ENCODE peak calls at places on chromosomes 3 and 15, in eight cellular contexts. One of them, this sample, is unnamed.
A peak's percentile ranks its signal among the peaks of the same experiment; 100 is the strongest.

GRCh38 chr3:49157289-49157688 is 8.8 kb downstream of the CCDC71 start:
- DNase-seq in prostate gland: no peak
- DNase-seq in lung: no peak
- DNase-seq in CD8-positive, alpha-beta T cell: no peak
- DNase-seq in adrenal gland: no peak
- DNase-seq in foreskin fibroblast: no peak
- DNase-seq in IMR-90: no peak
- DNase-seq in activated CD8-positive, alpha-beta T cell treated with anti-CD3 and anti-CD28 coated beads for 36 hours: no peak
- DNase-seq in this sample: no peak

GRCh38 chr3:17518189-17519059 is 224.0 kb downstream of the TBC1D5 start:
- DNase-seq in prostate gland: no peak
- DNase-seq in lung: no peak
- DNase-seq in CD8-positive, alpha-beta T cell: no peak
- DNase-seq in adrenal gland: no peak
- DNase-seq in foreskin fibroblast: no peak
- DNase-seq in IMR-90: no peak
- DNase-seq in activated CD8-positive, alpha-beta T cell treated with anti-CD3 and anti-CD28 coated beads for 36 hours: no peak
- DNase-seq in this sample: no peak

GRCh38 chr15:73264881-73265280 is 103.9 kb downstream of the HCN4 start:
- DNase-seq in prostate gland: no peak
- DNase-seq in lung: no peak
- DNase-seq in CD8-positive, alpha-beta T cell: no peak
- DNase-seq in adrenal gland: no peak
- DNase-seq in foreskin fibroblast: no peak
- DNase-seq in IMR-90: no peak
- DNase-seq in activated CD8-positive, alpha-beta T cell treated with anti-CD3 and anti-CD28 coated beads for 36 hours: no peak
- DNase-seq in this sample: no peak

GRCh38 chr3:126061301-126062032 is 22.5 kb downstream of the SLC41A3 start:
- DNase-seq in prostate gland: no peak
- DNase-seq in lung: peak; percentile 25
- DNase-seq in CD8-positive, alpha-beta T cell: no peak
- DNase-seq in adrenal gland: no peak
- DNase-seq in foreskin fibroblast: no peak
- DNase-seq in IMR-90: no peak
- DNase-seq in activated CD8-positive, alpha-beta T cell treated with anti-CD3 and anti-CD28 coated beads for 36 hours: no peak
- DNase-seq in this sample: no peak

GRCh38 chr3:121698914-121699313 is 38.2 kb upstream of the HCLS1 start:
- DNase-seq in prostate gland: no peak
- DNase-seq in lung: no peak
- DNase-seq in CD8-positive, alpha-beta T cell: no peak
- DNase-seq in adrenal gland: peak; percentile 10
- DNase-seq in foreskin fibroblast: no peak
- DNase-seq in IMR-90: no peak
- DNase-seq in activated CD8-positive, alpha-beta T cell treated with anti-CD3 and anti-CD28 coated beads for 36 hours: no peak
- DNase-seq in this sample: no peak

GRCh38 chr15:64883097-64883581 is 28.6 kb upstream of the ANKDD1A start:
- DNase-seq in prostate gland: no peak
- DNase-seq in lung: no peak
- DNase-seq in CD8-positive, alpha-beta T cell: no peak
- DNase-seq in adrenal gland: no peak
- DNase-seq in foreskin fibroblast: no peak
- DNase-seq in IMR-90: peak; percentile 33
- DNase-seq in activated CD8-positive, alpha-beta T cell treated with anti-CD3 and anti-CD28 coated beads for 36 hours: peak; percentile 49
- DNase-seq in this sample: peak; percentile 42

GRCh38 chr3:14328422-14328821 is 74.0 kb upstream of the SLC6A6 start:
- DNase-seq in prostate gland: no peak
- DNase-seq in lung: no peak
- DNase-seq in CD8-positive, alpha-beta T cell: no peak
- DNase-seq in adrenal gland: no peak
- DNase-seq in foreskin fibroblast: no peak
- DNase-seq in IMR-90: no peak
- DNase-seq in activated CD8-positive, alpha-beta T cell treated with anti-CD3 and anti-CD28 coated beads for 36 hours: no peak
- DNase-seq in this sample: no peak

GRCh38 chr3:181764544-181764943 is 52.8 kb downstream of the SOX2 start:
- DNase-seq in prostate gland: no peak
- DNase-seq in lung: no peak
- DNase-seq in CD8-positive, alpha-beta T cell: no peak
- DNase-seq in adrenal gland: no peak
- DNase-seq in foreskin fibroblast: no peak
- DNase-seq in IMR-90: no peak
- DNase-seq in activated CD8-positive, alpha-beta T cell treated with anti-CD3 and anti-CD28 coated beads for 36 hours: no peak
- DNase-seq in this sample: no peak

GRCh38 chr3:148962513-148962912 is 28.8 kb upstream of the GYG1 start:
- DNase-seq in prostate gland: no peak
- DNase-seq in lung: no peak
- DNase-seq in CD8-positive, alpha-beta T cell: no peak
- DNase-seq in adrenal gland: peak; percentile 73
- DNase-seq in foreskin fibroblast: peak; percentile 65
- DNase-seq in IMR-90: peak; percentile 88
- DNase-seq in activated CD8-positive, alpha-beta T cell treated with anti-CD3 and anti-CD28 coated beads for 36 hours: peak; percentile 4
- DNase-seq in this sample: no peak
- TF ChIP-seq CTCF in prostate gland: no peak
- TF ChIP-seq CTCF in lung: no peak
- TF ChIP-seq CTCF in CD8-positive, alpha-beta T cell: no peak
- TF ChIP-seq CTCF in adrenal gland: peak; percentile 22
- TF ChIP-seq CTCF in foreskin fibroblast: no peak
- TF ChIP-seq CTCF in IMR-90: peak; percentile 54
- TF ChIP-seq CTCF in activated CD8-positive, alpha-beta T cell treated with anti-CD3 and anti-CD28 coated beads for 36 hours: no peak
- TF ChIP-seq CTCF in this sample: no peak

GRCh38 chr3:167829057-167829456 is 93.5 kb downstream of the SERPINI1 start:
- DNase-seq in prostate gland: no peak
- DNase-seq in lung: no peak
- DNase-seq in CD8-positive, alpha-beta T cell: no peak
- DNase-seq in adrenal gland: no peak
- DNase-seq in foreskin fibroblast: no peak
- DNase-seq in IMR-90: no peak
- DNase-seq in activated CD8-positive, alpha-beta T cell treated with anti-CD3 and anti-CD28 coated beads for 36 hours: no peak
- DNase-seq in this sample: no peak
- TF ChIP-seq CTCF in prostate gland: no peak
- TF ChIP-seq CTCF in lung: no peak
- TF ChIP-seq CTCF in CD8-positive, alpha-beta T cell: no peak
- TF ChIP-seq CTCF in adrenal gland: no peak
- TF ChIP-seq CTCF in foreskin fibroblast: no peak
- TF ChIP-seq CTCF in IMR-90: no peak
- TF ChIP-seq CTCF in activated CD8-positive, alpha-beta T cell treated with anti-CD3 and anti-CD28 coated beads for 36 hours: no peak
- TF ChIP-seq CTCF in this sample: no peak

DNA sequence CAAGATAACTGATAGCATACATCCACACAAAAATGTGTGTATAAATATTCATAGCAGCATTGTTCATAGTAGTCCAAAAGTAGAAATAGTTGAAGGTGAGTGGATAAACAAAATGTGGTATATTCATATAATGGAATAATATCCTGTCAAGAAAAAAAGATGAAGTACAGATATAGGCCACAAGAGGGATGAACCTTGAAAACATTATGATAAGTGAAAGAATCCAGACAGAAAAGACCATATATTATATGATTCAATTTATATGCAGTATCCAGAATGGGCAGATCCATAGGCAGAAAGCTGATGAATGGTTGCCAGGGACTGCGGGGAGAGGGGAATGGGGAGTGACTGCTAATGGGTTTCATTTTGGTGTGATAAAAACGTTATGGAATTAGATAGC is 54.3 kb upstream of the TNIK start:
- DNase-seq in prostate gland: no peak
- DNase-seq in lung: no peak
- DNase-seq in CD8-positive, alpha-beta T cell: no peak
- DNase-seq in adrenal gland: no peak
- DNase-seq in foreskin fibroblast: no peak
- DNase-seq in IMR-90: no peak
- DNase-seq in activated CD8-positive, alpha-beta T cell treated with anti-CD3 and anti-CD28 coated beads for 36 hours: no peak
- DNase-seq in this sample: no peak
- TF ChIP-seq CTCF in prostate gland: no peak
- TF ChIP-seq CTCF in lung: no peak
- TF ChIP-seq CTCF in CD8-positive, alpha-beta T cell: no peak
- TF ChIP-seq CTCF in adrenal gland: no peak
- TF ChIP-seq CTCF in foreskin fibroblast: no peak
- TF ChIP-seq CTCF in IMR-90: peak; percentile 16
- TF ChIP-seq CTCF in activated CD8-positive, alpha-beta T cell treated with anti-CD3 and anti-CD28 coated beads for 36 hours: peak; percentile 32
- TF ChIP-seq CTCF in this sample: no peak

DNA sequence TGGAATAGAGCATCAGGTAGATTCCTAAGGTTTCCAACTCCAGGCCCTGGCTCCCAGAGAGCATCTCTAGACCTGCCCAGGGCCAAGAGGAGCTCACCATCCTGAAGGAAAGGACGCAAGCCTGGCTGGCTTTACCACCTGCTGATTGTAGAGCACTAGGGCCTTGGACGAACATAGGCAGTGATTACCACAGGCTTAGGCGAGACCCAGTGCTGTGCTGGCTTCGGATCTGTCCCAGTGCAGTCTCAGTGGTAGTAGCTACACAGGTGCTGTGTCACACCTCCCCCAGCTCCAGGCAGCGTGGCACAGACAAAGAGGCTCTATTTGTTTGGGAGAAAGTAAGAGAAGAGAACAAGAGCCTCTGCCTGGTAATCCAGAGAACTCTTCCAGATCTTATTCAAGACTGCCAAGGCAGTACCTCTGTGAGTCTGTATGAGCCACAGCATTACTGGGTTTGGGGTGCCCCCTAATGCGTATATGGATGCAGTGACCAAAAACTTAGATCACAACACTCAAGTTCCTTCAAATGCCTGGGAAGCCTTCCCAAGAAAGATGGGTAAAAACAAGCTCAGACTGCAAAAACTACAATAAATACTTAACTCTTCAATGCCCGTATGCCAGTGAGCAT is 25.4 kb downstream of the ISG20 start:
- DNase-seq in prostate gland: peak; percentile 36
- DNase-seq in lung: no peak
- DNase-seq in CD8-positive, alpha-beta T cell: peak; percentile 74
- DNase-seq in adrenal gland: no peak
- DNase-seq in foreskin fibroblast: no peak
- DNase-seq in IMR-90: no peak
- DNase-seq in activated CD8-positive, alpha-beta T cell treated with anti-CD3 and anti-CD28 coated beads for 36 hours: peak; percentile 75
- DNase-seq in this sample: no peak
- TF ChIP-seq CTCF in prostate gland: peak; percentile 19
- TF ChIP-seq CTCF in lung: peak; percentile 53
- TF ChIP-seq CTCF in CD8-positive, alpha-beta T cell: peak; percentile 63
- TF ChIP-seq CTCF in adrenal gland: peak; percentile 23
- TF ChIP-seq CTCF in foreskin fibroblast: no peak
- TF ChIP-seq CTCF in IMR-90: no peak
- TF ChIP-seq CTCF in activated CD8-positive, alpha-beta T cell treated with anti-CD3 and anti-CD28 coated beads for 36 hours: peak; percentile 55
- TF ChIP-seq CTCF in this sample: peak; percentile 38

GRCh38 chr15:92631721-92632120 is 23.9 kb downstream of the FAM174B start:
- DNase-seq in prostate gland: no peak
- DNase-seq in lung: no peak
- DNase-seq in CD8-positive, alpha-beta T cell: no peak
- DNase-seq in adrenal gland: no peak
- DNase-seq in foreskin fibroblast: no peak
- DNase-seq in IMR-90: no peak
- DNase-seq in activated CD8-positive, alpha-beta T cell treated with anti-CD3 and anti-CD28 coated beads for 36 hours: peak; percentile 12
- DNase-seq in this sample: no peak
- TF ChIP-seq CTCF in prostate gland: no peak
- TF ChIP-seq CTCF in lung: no peak
- TF ChIP-seq CTCF in CD8-positive, alpha-beta T cell: no peak
- TF ChIP-seq CTCF in adrenal gland: no peak
- TF ChIP-seq CTCF in foreskin fibroblast: no peak
- TF ChIP-seq CTCF in IMR-90: no peak
- TF ChIP-seq CTCF in activated CD8-positive, alpha-beta T cell treated with anti-CD3 and anti-CD28 coated beads for 36 hours: peak; percentile 11
- TF ChIP-seq CTCF in this sample: no peak

GRCh38 chr3:58353722-58354553 is 21.2 kb downstream of the PXK start:
- DNase-seq in prostate gland: no peak
- DNase-seq in lung: no peak
- DNase-seq in CD8-positive, alpha-beta T cell: no peak
- DNase-seq in adrenal gland: no peak
- DNase-seq in foreskin fibroblast: peak; percentile 45
- DNase-seq in IMR-90: peak; percentile 39
- DNase-seq in activated CD8-positive, alpha-beta T cell treated with anti-CD3 and anti-CD28 coated beads for 36 hours: peak; percentile 58
- DNase-seq in this sample: no peak
- TF ChIP-seq CTCF in prostate gland: no peak
- TF ChIP-seq CTCF in lung: no peak
- TF ChIP-seq CTCF in CD8-positive, alpha-beta T cell: no peak
- TF ChIP-seq CTCF in adrenal gland: no peak
- TF ChIP-seq CTCF in foreskin fibroblast: no peak
- TF ChIP-seq CTCF in IMR-90: peak; percentile 6
- TF ChIP-seq CTCF in activated CD8-positive, alpha-beta T cell treated with anti-CD3 and anti-CD28 coated beads for 36 hours: no peak
- TF ChIP-seq CTCF in this sample: no peak

GRCh38 chr3:141553055-141553454 is 66.2 kb downstream of the RASA2 start:
- DNase-seq in prostate gland: no peak
- DNase-seq in lung: no peak
- DNase-seq in CD8-positive, alpha-beta T cell: no peak
- DNase-seq in adrenal gland: no peak
- DNase-seq in foreskin fibroblast: no peak
- DNase-seq in IMR-90: no peak
- DNase-seq in activated CD8-positive, alpha-beta T cell treated with anti-CD3 and anti-CD28 coated beads for 36 hours: peak; percentile 25
- DNase-seq in this sample: no peak
- TF ChIP-seq CTCF in prostate gland: no peak
- TF ChIP-seq CTCF in lung: no peak
- TF ChIP-seq CTCF in CD8-positive, alpha-beta T cell: no peak
- TF ChIP-seq CTCF in adrenal gland: no peak
- TF ChIP-seq CTCF in foreskin fibroblast: no peak
- TF ChIP-seq CTCF in IMR-90: no peak
- TF ChIP-seq CTCF in activated CD8-positive, alpha-beta T cell treated with anti-CD3 and anti-CD28 coated beads for 36 hours: no peak
- TF ChIP-seq CTCF in this sample: no peak

GRCh38 chr3:36677331-36678007 is 86.9 kb downstream of the DCLK3 start:
- DNase-seq in prostate gland: no peak
- DNase-seq in lung: no peak
- DNase-seq in CD8-positive, alpha-beta T cell: no peak
- DNase-seq in adrenal gland: no peak
- DNase-seq in foreskin fibroblast: peak; percentile 81
- DNase-seq in IMR-90: peak; percentile 90
- DNase-seq in activated CD8-positive, alpha-beta T cell treated with anti-CD3 and anti-CD28 coated beads for 36 hours: no peak
- DNase-seq in this sample: no peak
- TF ChIP-seq CTCF in prostate gland: no peak
- TF ChIP-seq CTCF in lung: no peak
- TF ChIP-seq CTCF in CD8-positive, alpha-beta T cell: no peak
- TF ChIP-seq CTCF in adrenal gland: no peak
- TF ChIP-seq CTCF in foreskin fibroblast: no peak
- TF ChIP-seq CTCF in IMR-90: no peak
- TF ChIP-seq CTCF in activated CD8-positive, alpha-beta T cell treated with anti-CD3 and anti-CD28 coated beads for 36 hours: no peak
- TF ChIP-seq CTCF in this sample: no peak

GRCh38 chr3:82055792-82056191 is 294.3 kb upstream of the GBE1 start:
- DNase-seq in prostate gland: peak; percentile 30
- DNase-seq in lung: no peak
- DNase-seq in CD8-positive, alpha-beta T cell: no peak
- DNase-seq in adrenal gland: no peak
- DNase-seq in foreskin fibroblast: no peak
- DNase-seq in IMR-90: no peak
- DNase-seq in activated CD8-positive, alpha-beta T cell treated with anti-CD3 and anti-CD28 coated beads for 36 hours: no peak
- DNase-seq in this sample: no peak

GRCh38 chr3:82054849-82055248 is 293.4 kb upstream of the GBE1 start:
- DNase-seq in prostate gland: no peak
- DNase-seq in lung: no peak
- DNase-seq in CD8-positive, alpha-beta T cell: no peak
- DNase-seq in adrenal gland: no peak
- DNase-seq in foreskin fibroblast: no peak
- DNase-seq in IMR-90: no peak
- DNase-seq in activated CD8-positive, alpha-beta T cell treated with anti-CD3 and anti-CD28 coated beads for 36 hours: no peak
- DNase-seq in this sample: no peak

GRCh38 chr3:82053236-82053635 is 291.8 kb upstream of the GBE1 start:
- DNase-seq in prostate gland: no peak
- DNase-seq in lung: no peak
- DNase-seq in CD8-positive, alpha-beta T cell: no peak
- DNase-seq in adrenal gland: no peak
- DNase-seq in foreskin fibroblast: no peak
- DNase-seq in IMR-90: no peak
- DNase-seq in activated CD8-positive, alpha-beta T cell treated with anti-CD3 and anti-CD28 coated beads for 36 hours: no peak
- DNase-seq in this sample: no peak

GRCh38 chr3:82058809-82059208 is 297.4 kb upstream of the GBE1 start:
- DNase-seq in prostate gland: peak; percentile 7
- DNase-seq in lung: no peak
- DNase-seq in CD8-positive, alpha-beta T cell: no peak
- DNase-seq in adrenal gland: no peak
- DNase-seq in foreskin fibroblast: no peak
- DNase-seq in IMR-90: no peak
- DNase-seq in activated CD8-positive, alpha-beta T cell treated with anti-CD3 and anti-CD28 coated beads for 36 hours: no peak
- DNase-seq in this sample: no peak
- TF ChIP-seq CTCF in prostate gland: no peak
- TF ChIP-seq CTCF in lung: no peak
- TF ChIP-seq CTCF in CD8-positive, alpha-beta T cell: no peak
- TF ChIP-seq CTCF in adrenal gland: no peak
- TF ChIP-seq CTCF in foreskin fibroblast: no peak
- TF ChIP-seq CTCF in IMR-90: no peak
- TF ChIP-seq CTCF in activated CD8-positive, alpha-beta T cell treated with anti-CD3 and anti-CD28 coated beads for 36 hours: no peak
- TF ChIP-seq CTCF in this sample: no peak

This sample was measured in natural killer cell.